ENCODE peak calls at places on chromosomes 7 and 10, in six cellular contexts. H is neuronal stem cell, I is IMR-90, B is H9, G is trophoblast cell, T is H1. O is an unnamed sample. For H3K4me1, the result is how much of the 10 kb centered on the place peaks cover.

GRCh38 chr7:155310425-155311114 is 12.9 kb downstream of the INSIG1 start:
- DNase-seq in H (no peak), I (no peak), B (no peak), G (no peak), T (no peak), O (no peak)

GRCh38 chr7:151260883-151261282 is 12.4 kb upstream of the SMARCD3 start:
- DNase-seq in H (no peak), I (no peak), B (no peak), G (no peak), T (no peak), O (no peak)

GRCh38 chr7:156028521-156028920 is 216.3 kb upstream of the SHH start:
- DNase-seq in H (no peak), I (no peak), B (no peak), G (no peak), T (peak), O (no peak)

GRCh38 chr10:32259551-32259950 is 87.4 kb downstream of the EPC1 start:
- DNase-seq in H (no peak), I (no peak), B (no peak), G (peak), T (no peak), O (no peak)

GRCh38 chr10:132272061-132272766 is 35.5 kb downstream of the STK32C start:
- DNase-seq in H (no peak), I (peak), B (no peak), G (no peak), T (no peak), O (no peak)

GRCh38 chr7:99949645-99950228 is 20.3 kb upstream of the GJC3 start:
- DNase-seq in H (no peak), I (peak), B (no peak), G (no peak), T (no peak), O (no peak)

GRCh38 chr7:47232751-47233412 is 349.0 kb downstream of the TNS3 start:
- DNase-seq in H (no peak), I (no peak), B (no peak), G (no peak), T (no peak), O (peak)

GRCh38 chr7:137936509-137937201 is 65.2 kb downstream of the CREB3L2 start:
- DNase-seq in H (no peak), I (no peak), B (no peak), G (no peak), T (no peak), O (peak)

GRCh38 chr10:1287493-1288480 is 231.6 kb downstream of the WDR37 start:
- DNase-seq in H (no peak), I (no peak), B (no peak), G (no peak), T (no peak), O (no peak)

GRCh38 chr10:99808285-99808684 is 25.8 kb downstream of the ABCC2 start:
- DNase-seq in H (no peak), I (no peak), B (no peak), G (no peak), T (no peak), O (no peak)
- H3K14ac ChIP-seq in H (no peak), I (no peak), B (no peak), G (no peak), T (no peak), O (no peak)

GRCh38 chr10:29849434-29849833 is 210.0 kb downstream of the JCAD start:
- DNase-seq in H (no peak), I (peak), B (no peak), G (no peak), T (no peak), O (peak)
- H3K27ac ChIP-seq in H (no peak), I (peak), B (no peak), G (no peak), T (no peak), O (peak)

GRCh38 chr7:44977956-44978355 is 859 bp downstream of the MYO1G start:
- DNase-seq in H (no peak), I (no peak), B (no peak), G (no peak), T (no peak), O (no peak)
- H3K4me1 ChIP-seq in H (under half), I (under half), B (under half), G (under half), T (under half), O (under half)

DNA sequence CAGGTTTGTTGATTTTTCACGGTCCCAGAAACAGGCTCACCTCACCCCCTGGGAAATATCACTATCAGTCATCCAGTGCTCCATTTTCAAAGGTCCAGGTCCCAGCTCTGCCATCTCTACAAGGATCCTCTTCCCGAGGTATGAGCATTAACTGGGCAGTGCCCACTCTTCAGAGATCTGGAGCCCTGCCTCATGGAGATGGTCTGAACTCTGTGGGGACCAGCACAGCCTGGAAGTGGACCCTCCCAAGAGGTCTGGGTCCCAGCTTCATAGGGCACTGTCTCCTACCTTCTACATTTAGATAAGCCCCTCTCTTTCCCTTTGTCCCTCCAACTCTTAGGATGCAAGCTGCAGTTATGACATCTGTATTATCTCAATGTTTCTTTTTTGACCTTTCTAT is 15.7 kb downstream of the ODAD2 start:
- DNase-seq in H (no peak), I (no peak), B (no peak), G (no peak), T (no peak), O (no peak)
- H3K14ac ChIP-seq in H (no peak), I (no peak), B (no peak), G (no peak), T (no peak), O (no peak)

GRCh38 chr7:1979591-1980560 is 252.9 kb downstream of the MAD1L1 start:
- DNase-seq in H (no peak), I (no peak), B (peak), G (no peak), T (no peak), O (no peak)
- H3K27ac ChIP-seq in H (no peak), I (no peak), B (no peak), G (no peak), T (no peak), O (no peak)

DNA sequence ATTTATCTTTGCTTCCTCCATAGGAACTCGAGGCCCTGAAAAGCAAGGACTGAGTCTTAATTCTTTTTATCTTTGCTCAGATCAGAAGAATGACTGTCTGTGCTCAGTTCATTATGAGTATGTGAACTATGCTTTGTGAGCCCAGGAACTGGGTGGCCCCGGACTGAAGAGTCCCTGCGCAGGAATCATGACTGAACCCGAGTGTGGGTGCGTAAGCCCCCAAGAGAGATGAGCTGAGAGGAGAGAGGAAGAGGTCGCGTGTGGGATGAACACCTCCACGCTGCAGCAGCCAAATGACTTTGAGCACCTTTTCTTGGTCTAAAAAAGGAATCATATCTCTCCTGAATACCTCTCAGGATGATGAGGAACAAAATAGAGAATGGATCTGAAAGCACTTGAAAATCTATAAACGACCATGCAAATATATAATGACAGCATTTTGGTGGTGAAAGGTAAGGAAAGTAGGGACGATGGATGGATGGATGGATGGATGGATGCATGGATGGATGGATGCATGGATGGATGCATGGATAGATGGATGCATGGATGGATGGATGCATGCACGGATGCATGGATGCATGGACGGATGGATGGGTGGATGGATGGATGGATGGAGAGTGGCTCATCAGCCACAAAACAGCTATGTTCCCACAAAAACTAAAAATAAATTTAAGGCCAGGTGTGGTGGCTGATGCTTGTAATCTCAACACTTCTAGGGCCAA is 19.8 kb downstream of the FAM171A1 start:
- DNase-seq in H (no peak), I (no peak), B (no peak), G (no peak), T (no peak), O (no peak)
- H3K4me1 ChIP-seq in H (under half), I (under half), B (under half), G (under half), T (under half), O (under half)

DNA sequence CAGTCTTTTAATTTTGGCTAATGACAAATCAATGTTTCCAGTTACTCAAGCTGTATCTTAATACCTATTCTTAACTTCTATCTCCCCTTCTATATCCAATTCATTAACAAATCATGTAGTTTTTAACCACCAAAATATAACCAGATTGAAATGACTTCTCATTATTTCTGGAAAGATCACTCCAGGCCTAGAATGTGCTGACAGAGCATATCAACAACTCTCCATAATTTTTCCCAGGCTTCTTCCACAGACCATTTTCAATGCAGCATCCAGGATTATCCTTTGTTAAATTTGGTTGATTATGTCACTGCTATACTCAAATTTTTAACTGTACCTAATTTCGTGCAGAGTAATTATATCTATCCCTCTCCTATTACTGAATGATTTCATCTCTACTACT is 704.1 kb downstream of the PCDH15 start:
- DNase-seq in H (no peak), I (no peak), B (no peak), G (no peak), T (no peak), O (no peak)
- H3K14ac ChIP-seq in H (no peak), I (no peak), B (no peak), G (no peak), T (no peak), O (no peak)

GRCh38 chr10:85012305-85012704 is 683.9 kb downstream of the CCSER2 start:
- DNase-seq in H (no peak), I (no peak), B (no peak), G (no peak), T (no peak), O (no peak)
- H3K27ac ChIP-seq in H (no peak), I (no peak), B (no peak), G (no peak), T (no peak), O (no peak)

O was measured in mesenchymal stem cell.